ENCODE peak calls at places on chromosomes 6 and 20, in five cellular contexts. Z, D, H, G and B are unnamed samples. For H3K27me3, the result is how much of the 10 kb centered on the place peaks cover.

GRCh38 chr6:136932599-136932998 is 10.5 kb downstream of the SLC35D3 start:
- DNase-seq in Z (no peak), D (no peak), H (no peak), G (no peak), B (no peak)

GRCh38 chr6:77290798-77291197 is 172.5 kb downstream of the HTR1B start:
- DNase-seq in Z (no peak), D (no peak), H (no peak), G (peak), B (no peak)

GRCh38 chr6:111602481-111603404 is 2.9 kb downstream of the TRAF3IP2 start:
- DNase-seq in Z (no peak), D (no peak), H (no peak), G (peak), B (peak)

GRCh38 chr6:29828471-29828797 is 809 bp downstream of the HLA-G start:
- DNase-seq in Z (no peak), D (no peak), H (peak), G (no peak), B (no peak)

GRCh38 chr6:35146453-35146852 is 5.3 kb upstream of the TCP11 start:
- DNase-seq in Z (no peak), D (no peak), H (peak), G (peak), B (peak)

GRCh38 chr6:32255212-32256153 is 31.6 kb upstream of the NOTCH4 start:
- DNase-seq in Z (peak), D (peak), H (peak), G (peak), B (peak)

GRCh38 chr20:47764154-47764734 is 21.0 kb downstream of the SULF2 start:
- DNase-seq in Z (no peak), D (no peak), H (peak), G (no peak), B (peak)

GRCh38 chr6:12717356-12717755 is 789 bp downstream of the PHACTR1 start:
- DNase-seq in Z (no peak), D (no peak), H (peak), G (no peak), B (no peak)

GRCh38 chr20:13430346-13431002 is 208.3 kb downstream of the TASP1 start:
- DNase-seq in Z (no peak), D (no peak), H (peak), G (peak), B (no peak)

GRCh38 chr6:157459327-157459726 is 78.3 kb downstream of the ZDHHC14 start:
- DNase-seq in Z (no peak), D (no peak), H (no peak), G (no peak), B (no peak)

GRCh38 chr6:34460796-34461507 is 4.9 kb upstream of the PACSIN1 start:
- DNase-seq in Z (no peak), D (no peak), H (peak), G (no peak), B (peak)

GRCh38 chr20:17648782-17649730 is 33.0 kb downstream of the RRBP1 start:
- DNase-seq in Z (no peak), D (no peak), H (no peak), G (no peak), B (peak)

GRCh38 chr20:12030470-12030869 is 112.8 kb downstream of the BTBD3 start:
- DNase-seq in Z (no peak), D (no peak), H (no peak), G (no peak), B (no peak)

GRCh38 chr20:63973636-63974401 is 4.1 kb upstream of the ZNF512B start:
- DNase-seq in Z (no peak), D (peak), H (peak), G (peak), B (peak)
- H3K4me3 ChIP-seq in Z (peak), D (no peak), H (peak), G (peak), B (peak)

GRCh38 chr20:36461600-36462439 is 79.5 kb upstream of the MYL9 start:
- DNase-seq in Z (no peak), D (peak), H (peak), G (peak), B (peak)
- H3K14ac ChIP-seq in Z (no peak), D (peak), H (peak), G (peak), B (no peak)

GRCh38 chr6:8238772-8239683 is 136.7 kb upstream of the EEF1E1 start:
- DNase-seq in Z (no peak), D (peak), H (no peak), G (no peak), B (no peak)
- H3K27me3 ChIP-seq in Z (under half), D (under half), H (under half), G (under half), B (under half)

GRCh38 chr6:56820060-56820459 is 134.8 kb upstream of the BEND6 start:
- DNase-seq in Z (no peak), D (no peak), H (peak), G (no peak), B (no peak)
- H3K4me3 ChIP-seq in Z (no peak), D (no peak), H (no peak), G (no peak), B (no peak)

GRCh38 chr6:42049116-42049809 is 1.1 kb upstream of the TAF8 start:
- DNase-seq in Z (no peak), D (no peak), H (no peak), G (no peak), B (no peak)

GRCh38 chr6:42050897-42051653 is 751 bp downstream of the TAF8 start:
- DNase-seq in Z (no peak), D (no peak), H (peak), G (peak), B (no peak)

GRCh38 chr6:42047790-42048405 is 2.4 kb upstream of the TAF8 start:
- DNase-seq in Z (no peak), D (no peak), H (no peak), G (no peak), B (no peak)

GRCh38 chr6:42047220-42047590 is 3.1 kb upstream of the TAF8 start:
- DNase-seq in Z (no peak), D (no peak), H (no peak), G (no peak), B (no peak)

GRCh38 chr6:42050011-42050896 is at the start of gene TAF8:
- DNase-seq in Z (peak), D (peak), H (peak), G (peak), B (peak)
- H3K14ac ChIP-seq in Z (no peak), D (no peak), H (peak), G (peak), B (peak)